ENCODE peak calls at places on chromosome 22, in nine cellular contexts. V is A549; A is fibroblast of lung; M is heart left ventricle; Q is right lobe of liver; N is IMR-90; F is lower lobe of right lung; Y is kidney; K is naive thymus-derived CD4-positive, alpha-beta T cell. P is an unnamed sample.
A peak's percentile ranks its signal among the peaks of the same experiment; 100 is the strongest.

GRCh38 chr22:36084717-36085116 is 56.1 kb upstream of the RBFOX2 start:
- DNase-seq in V (no peak), A (no peak), M (no peak), Q (no peak), N (no peak), F (no peak), Y (no peak), K (no peak), P (no peak)

GRCh38 chr22:27593378-27593777 is 208.2 kb downstream of the MN1 start:
- DNase-seq in V (no peak), A (no peak), M (no peak), Q (no peak), N (no peak), F (no peak), Y (no peak), K (no peak), P (no peak)

GRCh38 chr22:26812731-26813130 is 155.3 kb downstream of the MIAT start:
- DNase-seq in V (no peak), A (no peak), M (no peak), Q (no peak), N (no peak), F (no peak), Y (no peak), K (no peak), P (no peak)

GRCh38 chr22:29073618-29074275 is 912 bp downstream of the KREMEN1 start:
- DNase-seq in V (no peak), A (peak; percentile 9), M (peak; percentile 80), Q (peak; percentile 62), N (no peak), F (peak; percentile 64), Y (peak; percentile 88), K (no peak), P (peak; percentile 63)

GRCh38 chr22:19483481-19484244 is 3.9 kb downstream of the CDC45 start:
- DNase-seq in V (no peak), A (no peak), M (no peak), Q (peak; percentile 35), N (peak; percentile 81), F (no peak), Y (no peak), K (no peak), P (no peak)

GRCh38 chr22:46290121-46290842 is 6.4 kb upstream of the GTSE1 start:
- DNase-seq in V (no peak), A (no peak), M (no peak), Q (no peak), N (no peak), F (no peak), Y (no peak), K (no peak), P (no peak)

GRCh38 chr22:35195821-35196220 is 61.5 kb upstream of the HMGXB4 start:
- DNase-seq in V (no peak), A (no peak), M (no peak), Q (no peak), N (no peak), F (no peak), Y (no peak), K (no peak), P (no peak)

GRCh38 chr22:30890689-30891442 is 77.7 kb downstream of the MORC2 start:
- DNase-seq in V (peak; percentile 30), A (peak; percentile 10), M (peak; percentile 63), Q (peak; percentile 54), N (peak; percentile 10), F (no peak), Y (peak; percentile 77), K (no peak), P (no peak)

GRCh38 chr22:36734171-36735058 is 30.9 kb upstream of the CACNG2 start:
- DNase-seq in V (no peak), A (peak; percentile 74), M (no peak), Q (peak; percentile 25), N (peak; percentile 51), F (no peak), Y (no peak), K (no peak), P (no peak)

GRCh38 chr22:41939981-41940852 is 6.7 kb downstream of the CENPM start:
- DNase-seq in V (no peak), A (no peak), M (no peak), Q (no peak), N (no peak), F (peak; percentile 66), Y (peak; percentile 86), K (peak; percentile 63), P (peak; percentile 38)

GRCh38 chr22:33288078-33288477 is 229.9 kb upstream of the SYN3 start:
- DNase-seq in V (no peak), A (no peak), M (no peak), Q (no peak), N (no peak), F (no peak), Y (no peak), K (no peak), P (no peak)

GRCh38 chr22:39311592-39312400 is 7.6 kb downstream of the RPL3 start:
- DNase-seq in V (no peak), A (no peak), M (peak; percentile 47), Q (no peak), N (no peak), F (no peak), Y (no peak), K (no peak), P (no peak)

GRCh38 chr22:35488513-35488912 is 52.1 kb upstream of the RASD2 start:
- DNase-seq in V (no peak), A (no peak), M (no peak), Q (no peak), N (no peak), F (no peak), Y (no peak), K (no peak), P (no peak)

GRCh38 chr22:31646186-31647019 is 15.6 kb downstream of the PISD start:
- DNase-seq in V (peak; percentile 34), A (peak; percentile 99), M (no peak), Q (no peak), N (peak; percentile 100), F (no peak), Y (peak; percentile 58), K (no peak), P (peak; percentile 73)

GRCh38 chr22:37303821-37304274 is 21.5 kb downstream of the CYTH4 start:
- DNase-seq in V (peak; percentile 82), A (peak; percentile 92), M (peak; percentile 60), Q (no peak), N (peak; percentile 95), F (peak; percentile 66), Y (no peak), K (no peak), P (no peak)

GRCh38 chr22:49188591-49188990 is 639.1 kb downstream of the BRD1 start:
- DNase-seq in V (no peak), A (no peak), M (no peak), Q (no peak), N (no peak), F (peak; percentile 18), Y (peak; percentile 39), K (no peak), P (no peak)

GRCh38 chr22:49188091-49188490 is 639.6 kb downstream of the BRD1 start:
- DNase-seq in V (no peak), A (no peak), M (no peak), Q (no peak), N (no peak), F (no peak), Y (peak; percentile 6), K (no peak), P (no peak)

GRCh38 chr22:49190816-49191505 is 636.7 kb downstream of the BRD1 start:
- DNase-seq in V (no peak), A (no peak), M (no peak), Q (no peak), N (no peak), F (peak; percentile 34), Y (peak; percentile 39), K (no peak), P (no peak)

GRCh38 chr22:49191506-49191980 is 636.1 kb downstream of the BRD1 start:
- DNase-seq in V (no peak), A (no peak), M (no peak), Q (no peak), N (no peak), F (no peak), Y (peak; percentile 62), K (no peak), P (no peak)

DNA sequence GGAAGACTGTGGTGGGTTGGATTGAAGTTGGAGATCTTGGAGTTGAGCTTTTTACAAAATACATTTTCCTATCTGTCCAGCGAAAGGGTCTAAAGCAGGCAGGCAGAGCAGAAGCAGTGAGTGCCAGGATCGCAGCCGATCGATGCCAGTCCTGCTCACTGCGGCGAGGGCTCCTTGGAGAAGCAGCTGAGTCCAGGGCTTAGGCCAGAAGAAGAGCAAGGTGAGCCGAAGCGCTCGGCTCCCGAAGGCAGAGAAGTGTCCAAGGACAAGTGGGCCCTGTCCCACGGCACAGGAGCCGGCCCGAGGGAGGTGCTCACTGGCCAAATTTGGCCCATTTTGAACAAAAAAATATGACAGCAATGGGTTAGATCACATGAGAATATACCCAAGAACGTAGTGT is 637.8 kb downstream of the BRD1 start:
- DNase-seq in V (no peak), A (no peak), M (no peak), Q (no peak), N (no peak), F (peak; percentile 37), Y (peak; percentile 35), K (no peak), P (no peak)
- H3K9me3 ChIP-seq in V (peaks cover 3% of the 10 kb centered on the region), A (no peaks in the 10 kb centered on the region), M (no peaks in the 10 kb centered on the region), Q (no peaks in the 10 kb centered on the region), N (peaks cover 68% of the 10 kb centered on the region), F (no peaks in the 10 kb centered on the region), Y (no peaks in the 10 kb centered on the region), K (no peaks in the 10 kb centered on the region), P (no peaks in the 10 kb centered on the region)

DNA sequence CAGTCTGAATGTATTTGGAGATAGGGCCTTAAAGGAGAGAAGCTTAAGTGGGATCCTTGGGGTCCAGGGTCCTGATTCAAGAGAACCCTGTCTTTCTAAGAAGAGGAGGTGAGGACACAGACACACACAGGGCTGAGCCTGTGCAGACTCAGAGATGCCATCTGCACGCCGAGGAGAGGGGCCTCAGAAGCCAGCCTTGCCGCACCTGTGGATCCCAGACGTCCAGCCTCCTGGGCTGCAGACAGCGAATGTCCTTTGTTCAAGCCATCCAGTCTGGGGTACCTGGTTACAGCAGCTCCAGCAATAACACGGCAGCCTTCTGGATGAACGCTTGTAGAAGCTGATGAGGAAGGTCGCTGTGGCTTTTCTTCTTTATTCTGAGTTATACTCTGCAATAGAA is 1086.1 kb downstream of the BRD1 start:
- DNase-seq in V (no peak), A (no peak), M (peak; percentile 28), Q (no peak), N (no peak), F (no peak), Y (no peak), K (no peak), P (no peak)
- H3K9me3 ChIP-seq in V (no peaks in the 10 kb centered on the region), A (no peaks in the 10 kb centered on the region), M (no peaks in the 10 kb centered on the region), Q (no peaks in the 10 kb centered on the region), N (peaks cover 80% of the 10 kb centered on the region), F (no peaks in the 10 kb centered on the region), Y (no peaks in the 10 kb centered on the region), K (no peaks in the 10 kb centered on the region), P (no peaks in the 10 kb centered on the region)

DNA sequence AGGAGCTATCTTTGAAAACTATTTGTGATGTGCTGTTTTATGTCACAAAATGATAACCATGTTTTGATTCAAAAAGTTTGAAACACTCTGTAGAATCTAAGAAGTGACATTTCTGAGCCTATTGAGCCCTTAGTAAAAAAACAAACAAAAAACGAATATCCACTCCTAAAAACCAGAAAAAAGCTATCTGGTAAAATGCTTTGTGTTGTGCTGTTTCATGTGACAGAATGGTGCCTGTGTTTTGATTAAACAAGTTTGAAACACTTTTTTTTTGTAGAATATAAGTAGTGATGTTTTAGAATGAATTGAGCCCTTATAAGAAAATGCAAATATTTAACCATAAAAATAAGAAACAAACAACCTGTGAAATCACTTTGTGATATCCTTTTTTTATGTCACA is 105.2 kb upstream of the VPREB1 start:
- DNase-seq in V (no peak), A (no peak), M (no peak), Q (no peak), N (no peak), F (no peak), Y (no peak), K (no peak), P (no peak)
- H3K9me3 ChIP-seq in V (no peaks in the 10 kb centered on the region), A (no peaks in the 10 kb centered on the region), M (no peaks in the 10 kb centered on the region), Q (no peaks in the 10 kb centered on the region), N (no peaks in the 10 kb centered on the region), F (no peaks in the 10 kb centered on the region), Y (no peaks in the 10 kb centered on the region), K (no peaks in the 10 kb centered on the region), P (no peaks in the 10 kb centered on the region)

GRCh38 chr22:49871482-49871881 is 17.8 kb downstream of the ZBED4 start:
- DNase-seq in V (no peak), A (no peak), M (no peak), Q (no peak), N (no peak), F (no peak), Y (no peak), K (no peak), P (no peak)
- H3K9me3 ChIP-seq in V (peaks cover 22% of the 10 kb centered on the region), A (no peaks in the 10 kb centered on the region), M (peaks cover 40% of the 10 kb centered on the region), Q (no peaks in the 10 kb centered on the region), N (peaks cover 20% of the 10 kb centered on the region), F (peaks cover 13% of the 10 kb centered on the region), Y (no peaks in the 10 kb centered on the region), K (peaks cover 14% of the 10 kb centered on the region), P (no peaks in the 10 kb centered on the region)

P was measured in Caco-2.